ENCODE peak calls at places on chromosome 12, in six cellular contexts. One of them, this sample, is unnamed.

GRCh38 chr12:88538250-88538649 is 42.0 kb downstream of the KITLG start:
- DNase-seq in skeletal muscle cell: no peak
- DNase-seq in posterior cingulate gyrus: no peak
- DNase-seq in dorsolateral prefrontal cortex: no peak
- DNase-seq in left cardiac atrium: no peak
- DNase-seq in uterus: no peak
- DNase-seq in this sample: no peak

GRCh38 chr12:85865905-85866304 is 8.2 kb upstream of the NTS start:
- DNase-seq in uterus: no peak
- DNase-seq in skeletal muscle cell: no peak
- DNase-seq in left cardiac atrium: peak; percentile 34
- DNase-seq in posterior cingulate gyrus: no peak
- DNase-seq in dorsolateral prefrontal cortex: no peak
- DNase-seq in this sample: no peak

GRCh38 chr12:95836185-95836609 is 22.6 kb upstream of the SNRPF start:
- DNase-seq in uterus: no peak
- DNase-seq in dorsolateral prefrontal cortex: no peak
- DNase-seq in left cardiac atrium: no peak
- DNase-seq in skeletal muscle cell: no peak
- DNase-seq in posterior cingulate gyrus: no peak
- DNase-seq in this sample: no peak

GRCh38 chr12:2960432-2960956 is 1.3 kb downstream of the TEAD4 start:
- DNase-seq in posterior cingulate gyrus: no peak
- DNase-seq in dorsolateral prefrontal cortex: no peak
- DNase-seq in skeletal muscle cell: no peak
- DNase-seq in uterus: no peak
- DNase-seq in left cardiac atrium: no peak
- DNase-seq in this sample: no peak

GRCh38 chr12:45637706-45638105 is 91.8 kb upstream of the ARID2 start:
- DNase-seq in skeletal muscle cell: peak; percentile 45
- DNase-seq in uterus: no peak
- DNase-seq in posterior cingulate gyrus: no peak
- DNase-seq in dorsolateral prefrontal cortex: no peak
- DNase-seq in left cardiac atrium: no peak
- DNase-seq in this sample: no peak

GRCh38 chr12:68240975-68241374 is 12.4 kb downstream of the IL22 start:
- DNase-seq in posterior cingulate gyrus: no peak
- DNase-seq in dorsolateral prefrontal cortex: no peak
- DNase-seq in left cardiac atrium: no peak
- DNase-seq in skeletal muscle cell: no peak
- DNase-seq in uterus: peak; percentile 55
- DNase-seq in this sample: peak; percentile 39

GRCh38 chr12:30582943-30583342 is 112.7 kb downstream of the IPO8 start:
- DNase-seq in left cardiac atrium: no peak
- DNase-seq in posterior cingulate gyrus: no peak
- DNase-seq in uterus: no peak
- DNase-seq in dorsolateral prefrontal cortex: no peak
- DNase-seq in skeletal muscle cell: no peak
- DNase-seq in this sample: no peak

GRCh38 chr12:3241621-3242020 is 164.4 kb downstream of the TSPAN9 start:
- DNase-seq in posterior cingulate gyrus: no peak
- DNase-seq in uterus: no peak
- DNase-seq in left cardiac atrium: no peak
- DNase-seq in skeletal muscle cell: no peak
- DNase-seq in dorsolateral prefrontal cortex: no peak
- DNase-seq in this sample: no peak

GRCh38 chr12:62335057-62335456 is 74.9 kb downstream of the USP15 start:
- DNase-seq in uterus: no peak
- DNase-seq in skeletal muscle cell: no peak
- DNase-seq in dorsolateral prefrontal cortex: no peak
- DNase-seq in posterior cingulate gyrus: no peak
- DNase-seq in left cardiac atrium: no peak
- DNase-seq in this sample: no peak

GRCh38 chr12:2834581-2835491 is at the start of gene NRIP2:
- DNase-seq in dorsolateral prefrontal cortex: peak; percentile 81
- DNase-seq in left cardiac atrium: peak; percentile 50
- DNase-seq in skeletal muscle cell: peak; percentile 61
- DNase-seq in posterior cingulate gyrus: peak; percentile 54
- DNase-seq in uterus: peak; percentile 63
- DNase-seq in this sample: peak; percentile 86

GRCh38 chr12:108611884-108612415 is 14.1 kb upstream of the TMEM119 start:
- DNase-seq in dorsolateral prefrontal cortex: no peak
- DNase-seq in uterus: no peak
- DNase-seq in skeletal muscle cell: peak; percentile 93
- DNase-seq in posterior cingulate gyrus: no peak
- DNase-seq in left cardiac atrium: no peak
- DNase-seq in this sample: no peak

GRCh38 chr12:108312885-108313203 is 26.3 kb downstream of the CMKLR1 start:
- DNase-seq in left cardiac atrium: peak; percentile 76
- DNase-seq in skeletal muscle cell: no peak
- DNase-seq in dorsolateral prefrontal cortex: no peak
- DNase-seq in uterus: peak; percentile 58
- DNase-seq in posterior cingulate gyrus: no peak
- DNase-seq in this sample: peak; percentile 48

GRCh38 chr12:130367003-130367402 is 29.3 kb downstream of the PIWIL1 start:
- DNase-seq in posterior cingulate gyrus: no peak
- DNase-seq in dorsolateral prefrontal cortex: no peak
- DNase-seq in uterus: no peak
- DNase-seq in skeletal muscle cell: no peak
- DNase-seq in left cardiac atrium: no peak
- DNase-seq in this sample: no peak

GRCh38 chr12:113049976-113050742 is 6.4 kb upstream of the DTX1 start:
- DNase-seq in dorsolateral prefrontal cortex: no peak
- DNase-seq in uterus: no peak
- DNase-seq in skeletal muscle cell: no peak
- DNase-seq in posterior cingulate gyrus: no peak
- DNase-seq in left cardiac atrium: no peak
- DNase-seq in this sample: no peak

GRCh38 chr12:48956279-48957140 is 777 bp downstream of the ARF3 start:
- DNase-seq in posterior cingulate gyrus: peak; percentile 77
- DNase-seq in uterus: peak; percentile 83
- DNase-seq in dorsolateral prefrontal cortex: peak; percentile 88
- DNase-seq in skeletal muscle cell: peak; percentile 93
- DNase-seq in left cardiac atrium: peak; percentile 87
- DNase-seq in this sample: peak; percentile 77

GRCh38 chr12:88893801-88894200 is 313.5 kb upstream of the KITLG start:
- DNase-seq in skeletal muscle cell: no peak
- DNase-seq in posterior cingulate gyrus: no peak
- DNase-seq in left cardiac atrium: no peak
- DNase-seq in uterus: no peak
- DNase-seq in dorsolateral prefrontal cortex: no peak
- DNase-seq in this sample: no peak

GRCh38 chr12:18907793-18908580 is 170.1 kb downstream of the CAPZA3 start:
- DNase-seq in uterus: no peak
- DNase-seq in posterior cingulate gyrus: no peak
- DNase-seq in skeletal muscle cell: no peak
- DNase-seq in dorsolateral prefrontal cortex: no peak
- DNase-seq in left cardiac atrium: no peak
- DNase-seq in this sample: no peak

GRCh38 chr12:98594050-98594853 is 766 bp downstream of the SLC25A3 start:
- DNase-seq in posterior cingulate gyrus: peak; percentile 28
- DNase-seq in left cardiac atrium: peak; percentile 59
- DNase-seq in skeletal muscle cell: no peak
- DNase-seq in dorsolateral prefrontal cortex: peak; percentile 48
- DNase-seq in uterus: peak; percentile 23
- DNase-seq in this sample: no peak

GRCh38 chr12:1533205-1533601 is 61.2 kb downstream of the FBXL14 start:
- DNase-seq in skeletal muscle cell: no peak
- DNase-seq in posterior cingulate gyrus: no peak
- DNase-seq in left cardiac atrium: no peak
- DNase-seq in uterus: no peak
- DNase-seq in dorsolateral prefrontal cortex: no peak
- DNase-seq in this sample: no peak

GRCh38 chr12:67367843-67368242 is 98.7 kb downstream of the CAND1 start:
- DNase-seq in skeletal muscle cell: no peak
- DNase-seq in left cardiac atrium: no peak
- DNase-seq in dorsolateral prefrontal cortex: no peak
- DNase-seq in posterior cingulate gyrus: no peak
- DNase-seq in uterus: no peak
- DNase-seq in this sample: no peak

GRCh38 chr12:48054955-48055821 is 50.7 kb downstream of the SENP1 start:
- DNase-seq in dorsolateral prefrontal cortex: no peak
- DNase-seq in skeletal muscle cell: no peak
- DNase-seq in uterus: no peak
- DNase-seq in left cardiac atrium: no peak
- DNase-seq in posterior cingulate gyrus: no peak
- DNase-seq in this sample: no peak

GRCh38 chr12:111943929-111944328 is 69.0 kb downstream of the TMEM116 start:
- DNase-seq in uterus: no peak
- DNase-seq in posterior cingulate gyrus: no peak
- DNase-seq in skeletal muscle cell: no peak
- DNase-seq in left cardiac atrium: no peak
- DNase-seq in dorsolateral prefrontal cortex: no peak
- DNase-seq in this sample: no peak

GRCh38 chr12:123829561-123829960 is 67.5 kb downstream of the DNAH10 start:
- DNase-seq in skeletal muscle cell: no peak
- DNase-seq in posterior cingulate gyrus: no peak
- DNase-seq in dorsolateral prefrontal cortex: no peak
- DNase-seq in left cardiac atrium: no peak
- DNase-seq in uterus: no peak
- DNase-seq in this sample: no peak

GRCh38 chr12:121190523-121191031 is 19.4 kb upstream of the P2RX4 start:
- DNase-seq in posterior cingulate gyrus: no peak
- DNase-seq in skeletal muscle cell: peak; percentile 74
- DNase-seq in dorsolateral prefrontal cortex: no peak
- DNase-seq in uterus: no peak
- DNase-seq in left cardiac atrium: no peak
- DNase-seq in this sample: no peak

GRCh38 chr12:100656806-100657205 is 83.3 kb downstream of the GAS2L3 start:
- DNase-seq in skeletal muscle cell: no peak
- DNase-seq in dorsolateral prefrontal cortex: no peak
- DNase-seq in left cardiac atrium: no peak
- DNase-seq in posterior cingulate gyrus: no peak
- DNase-seq in uterus: no peak
- DNase-seq in this sample: no peak

GRCh38 chr12:119365451-119365850 is 30.9 kb downstream of the CCDC60 start:
- DNase-seq in skeletal muscle cell: no peak
- DNase-seq in left cardiac atrium: no peak
- DNase-seq in posterior cingulate gyrus: no peak
- DNase-seq in dorsolateral prefrontal cortex: no peak
- DNase-seq in uterus: no peak
- DNase-seq in this sample: no peak

GRCh38 chr12:28378749-28379148 is 188.5 kb downstream of the CCDC91 start:
- DNase-seq in dorsolateral prefrontal cortex: no peak
- DNase-seq in left cardiac atrium: no peak
- DNase-seq in uterus: no peak
- DNase-seq in posterior cingulate gyrus: no peak
- DNase-seq in skeletal muscle cell: peak; percentile 61
- DNase-seq in this sample: no peak

GRCh38 chr12:61137677-61138380 is 1122.4 kb upstream of the USP15 start:
- DNase-seq in posterior cingulate gyrus: no peak
- DNase-seq in dorsolateral prefrontal cortex: no peak
- DNase-seq in uterus: no peak
- DNase-seq in skeletal muscle cell: no peak
- DNase-seq in left cardiac atrium: no peak
- DNase-seq in this sample: no peak

GRCh38 chr12:94994312-94994711 is 9.2 kb downstream of the NDUFA12 start:
- DNase-seq in uterus: no peak
- DNase-seq in dorsolateral prefrontal cortex: no peak
- DNase-seq in skeletal muscle cell: peak; percentile 44
- DNase-seq in posterior cingulate gyrus: no peak
- DNase-seq in left cardiac atrium: no peak
- DNase-seq in this sample: no peak

GRCh38 chr12:54988402-54989054 is 4.0 kb upstream of the TESPA1 start:
- DNase-seq in posterior cingulate gyrus: peak; percentile 81
- DNase-seq in left cardiac atrium: peak; percentile 74
- DNase-seq in dorsolateral prefrontal cortex: peak; percentile 92
- DNase-seq in skeletal muscle cell: peak; percentile 23
- DNase-seq in uterus: peak; percentile 56
- DNase-seq in this sample: peak; percentile 75

GRCh38 chr12:75779891-75780501 is 251.6 kb downstream of the PHLDA1 start:
- DNase-seq in dorsolateral prefrontal cortex: no peak
- DNase-seq in left cardiac atrium: no peak
- DNase-seq in skeletal muscle cell: no peak
- DNase-seq in uterus: no peak
- DNase-seq in posterior cingulate gyrus: no peak
- DNase-seq in this sample: no peak

GRCh38 chr12:80053048-80053790 is 46.1 kb upstream of the OTOGL start:
- DNase-seq in posterior cingulate gyrus: peak; percentile 76
- DNase-seq in skeletal muscle cell: peak; percentile 86
- DNase-seq in left cardiac atrium: peak; percentile 62
- DNase-seq in dorsolateral prefrontal cortex: peak; percentile 82
- DNase-seq in uterus: peak; percentile 93
- DNase-seq in this sample: peak; percentile 8

GRCh38 chr12:69470189-69471094 is at the start of gene FRS2:
- DNase-seq in skeletal muscle cell: peak; percentile 62
- DNase-seq in left cardiac atrium: peak; percentile 93
- DNase-seq in uterus: peak; percentile 89
- DNase-seq in dorsolateral prefrontal cortex: peak; percentile 97
- DNase-seq in posterior cingulate gyrus: peak; percentile 95
- DNase-seq in this sample: peak; percentile 92

GRCh38 chr12:19306366-19306765 is 132.9 kb upstream of the AEBP2 start:
- DNase-seq in skeletal muscle cell: no peak
- DNase-seq in left cardiac atrium: no peak
- DNase-seq in posterior cingulate gyrus: no peak
- DNase-seq in uterus: no peak
- DNase-seq in dorsolateral prefrontal cortex: no peak
- DNase-seq in this sample: no peak

GRCh38 chr12:16347391-16348298 is at the start of gene MGST1:
- DNase-seq in posterior cingulate gyrus: peak; percentile 37
- DNase-seq in skeletal muscle cell: no peak
- DNase-seq in uterus: peak; percentile 19
- DNase-seq in left cardiac atrium: peak; percentile 75
- DNase-seq in dorsolateral prefrontal cortex: peak; percentile 47
- DNase-seq in this sample: no peak